ENCODE peak calls at places on chromosome 22, in six cellular contexts. Z, Y, B, C, L and S are unnamed samples.

GRCh38 chr22:46462726-46463371 is 74.6 kb downstream of the CELSR1 start:
- DNase-seq in L (no peak), B (no peak), Z (peak), Y (no peak), C (no peak), S (no peak)

GRCh38 chr22:25702571-25703167 is 39.3 kb upstream of the MYO18B start:
- DNase-seq in B (no peak), Y (no peak), L (no peak), C (no peak), Z (no peak), S (no peak)

GRCh38 chr22:20084547-20085413 is 4.7 kb downstream of the DGCR8 start:
- DNase-seq in L (no peak), C (no peak), Z (peak), Y (peak), B (no peak), S (peak)

GRCh38 chr22:18042685-18043084 is 18.3 kb upstream of the MICAL3 start:
- DNase-seq in C (no peak), B (no peak), Z (no peak), L (no peak), Y (no peak), S (no peak)

GRCh38 chr22:24421428-24421931 is 5.9 kb upstream of the ADORA2A start:
- DNase-seq in Y (no peak), B (no peak), C (no peak), L (no peak), Z (peak), S (no peak)

GRCh38 chr22:22123960-22124278 is 120.7 kb upstream of the VPREB1 start:
- DNase-seq in C (no peak), Z (no peak), Y (no peak), L (no peak), B (no peak), S (no peak)

GRCh38 chr22:37802310-37803194 is 5.2 kb upstream of the GCAT start:
- DNase-seq in B (no peak), C (peak), Z (peak), Y (peak), L (no peak), S (no peak)

GRCh38 chr22:24157783-24158170 is 23.5 kb upstream of the SUSD2 start:
- DNase-seq in C (no peak), B (no peak), Z (no peak), Y (no peak), L (no peak), S (no peak)

GRCh38 chr22:45553333-45554039 is 50.8 kb downstream of the FBLN1 start:
- DNase-seq in L (peak), Y (peak), Z (peak), C (peak), B (no peak), S (peak)

GRCh38 chr22:24426859-24427499 is 420 bp upstream of the ADORA2A start:
- DNase-seq in L (peak), B (no peak), C (no peak), Y (no peak), Z (no peak), S (no peak)

GRCh38 chr22:45709866-45710265 is 38.2 kb downstream of the ATXN10 start:
- DNase-seq in Y (no peak), B (no peak), L (no peak), C (no peak), Z (no peak), S (no peak)

GRCh38 chr22:44661070-44661469 is 40.9 kb upstream of the PRR5 start:
- DNase-seq in Y (no peak), C (no peak), Z (no peak), B (no peak), L (no peak), S (no peak)

GRCh38 chr22:35349368-35349703 is 31.6 kb upstream of the HMOX1 start:
- DNase-seq in L (no peak), B (no peak), C (no peak), Y (peak), Z (no peak), S (no peak)

GRCh38 chr22:23403720-23404688 is 176.1 kb downstream of the IGLL1 start:
- DNase-seq in Y (no peak), L (no peak), B (peak), C (no peak), Z (no peak), S (no peak)

GRCh38 chr22:34160117-34160758 is 240.0 kb upstream of the LARGE1 start:
- DNase-seq in B (no peak), C (no peak), L (no peak), Y (no peak), Z (no peak), S (no peak)

GRCh38 chr22:49492756-49493251 is 334.9 kb downstream of the BRD1 start:
- DNase-seq in B (no peak), Z (no peak), C (no peak), Y (no peak), L (no peak), S (no peak)

GRCh38 chr22:37074537-37074936 is 23.0 kb downstream of the KCTD17 start:
- DNase-seq in Z (no peak), C (no peak), L (no peak), Y (no peak), B (no peak), S (no peak)

GRCh38 chr22:42651134-42651533 is 1.9 kb upstream of the CYB5R3 start:
- DNase-seq in Z (no peak), L (no peak), Y (no peak), B (no peak), C (no peak), S (peak)

GRCh38 chr22:47194476-47195155 is 432.2 kb downstream of the TBC1D22A start:
- DNase-seq in Y (no peak), C (no peak), B (no peak), Z (no peak), L (no peak), S (no peak)

GRCh38 chr22:28994522-28994921 is 67.1 kb downstream of the C22orf31 start:
- DNase-seq in B (no peak), Z (no peak), L (no peak), C (no peak), Y (no peak), S (no peak)

GRCh38 chr22:22934543-22935055 is 47.0 kb downstream of the IGLL5 start:
- DNase-seq in Z (no peak), C (no peak), L (no peak), B (no peak), Y (no peak), S (no peak)

GRCh38 chr22:38479096-38479840 is 11.4 kb downstream of the KDELR3 start:
- DNase-seq in B (peak), Y (no peak), L (no peak), C (no peak), Z (peak), S (no peak)

GRCh38 chr22:30826670-30827355 is 132.1 kb downstream of the OSBP2 start:
- DNase-seq in L (no peak), B (peak), C (no peak), Z (no peak), Y (no peak), S (no peak)

GRCh38 chr22:48098936-48099245 is 1336.4 kb downstream of the TBC1D22A start:
- DNase-seq in Y (no peak), C (no peak), L (no peak), B (peak), Z (no peak), S (no peak)

GRCh38 chr22:36470162-36470993 is 11.1 kb downstream of the TXN2 start:
- DNase-seq in L (peak), Y (peak), C (peak), B (peak), Z (peak), S (peak)